ENCODE peak calls at places on chromosomes 7 and 10, in four cellular contexts. One of them, this sample, is unnamed. For H3K4me1, the result is how much of the 10 kb centered on the place peaks cover.

GRCh38 chr7:157544980-157545680 is 208.3 kb downstream of the DNAJB6 start:
- DNase-seq in H1: no peak
- DNase-seq in HepG2: no peak
- DNase-seq in GM12878: no peak
- DNase-seq in this sample: no peak

GRCh38 chr7:150945171-150945852 is 32.8 kb downstream of the KCNH2 start:
- DNase-seq in H1: no peak
- DNase-seq in HepG2: no peak
- DNase-seq in GM12878: no peak
- DNase-seq in this sample: no peak

GRCh38 chr10:43000021-43000411 is 76.9 kb upstream of the RET start:
- DNase-seq in H1: no peak
- DNase-seq in HepG2: no peak
- DNase-seq in GM12878: no peak
- DNase-seq in this sample: no peak

GRCh38 chr10:63673246-63673645 is 152.0 kb downstream of the REEP3 start:
- DNase-seq in H1: no peak
- DNase-seq in HepG2: no peak
- DNase-seq in GM12878: no peak
- DNase-seq in this sample: no peak

GRCh38 chr10:74500026-74500704 is 326.2 kb upstream of the KAT6B start:
- DNase-seq in H1: no peak
- DNase-seq in HepG2: no peak
- DNase-seq in GM12878: no peak
- DNase-seq in this sample: no peak

GRCh38 chr7:27196287-27196739 is 3.6 kb downstream of the HOXA13 start:
- DNase-seq in H1: no peak
- DNase-seq in HepG2: peak
- DNase-seq in GM12878: peak
- DNase-seq in this sample: peak

GRCh38 chr10:80454526-80455460 is 683 bp downstream of the TSPAN14 start:
- DNase-seq in H1: no peak
- DNase-seq in HepG2: no peak
- DNase-seq in GM12878: no peak
- DNase-seq in this sample: no peak

GRCh38 chr7:70678621-70679251 is 453.2 kb upstream of the GALNT17 start:
- DNase-seq in H1: no peak
- DNase-seq in HepG2: no peak
- DNase-seq in GM12878: no peak
- DNase-seq in this sample: no peak

GRCh38 chr7:82593780-82594179 is 150.2 kb upstream of the CACNA2D1 start:
- DNase-seq in H1: no peak
- DNase-seq in HepG2: no peak
- DNase-seq in GM12878: no peak
- DNase-seq in this sample: no peak

GRCh38 chr7:28408974-28409715 is 3.2 kb upstream of the CREB5 start:
- DNase-seq in H1: peak
- DNase-seq in HepG2: peak
- DNase-seq in GM12878: no peak
- DNase-seq in this sample: peak

GRCh38 chr7:28408105-28408973 is 4.0 kb upstream of the CREB5 start:
- DNase-seq in H1: no peak
- DNase-seq in HepG2: no peak
- DNase-seq in GM12878: no peak
- DNase-seq in this sample: no peak

GRCh38 chr7:28405662-28406061 is 6.7 kb upstream of the CREB5 start:
- DNase-seq in H1: no peak
- DNase-seq in HepG2: no peak
- DNase-seq in GM12878: no peak
- DNase-seq in this sample: no peak

GRCh38 chr7:28406192-28406591 is 6.1 kb upstream of the CREB5 start:
- DNase-seq in H1: no peak
- DNase-seq in HepG2: no peak
- DNase-seq in GM12878: no peak
- DNase-seq in this sample: no peak

GRCh38 chr7:28407643-28408042 is 4.7 kb upstream of the CREB5 start:
- DNase-seq in H1: no peak
- DNase-seq in HepG2: no peak
- DNase-seq in GM12878: no peak
- DNase-seq in this sample: no peak
- TF ChIP-seq SUZ12 in H1: no peak
- TF ChIP-seq SUZ12 in HepG2: no peak
- TF ChIP-seq SUZ12 in GM12878: no peak
- TF ChIP-seq SUZ12 in this sample: no peak

GRCh38 chr10:69490876-69491275 is 39.6 kb downstream of the TSPAN15 start:
- DNase-seq in H1: no peak
- DNase-seq in HepG2: no peak
- DNase-seq in GM12878: no peak
- DNase-seq in this sample: no peak

GRCh38 chr10:69492091-69492745 is 41.0 kb downstream of the TSPAN15 start:
- DNase-seq in H1: no peak
- DNase-seq in HepG2: no peak
- DNase-seq in GM12878: no peak
- DNase-seq in this sample: no peak

GRCh38 chr10:69494626-69495558 is 43.6 kb downstream of the TSPAN15 start:
- DNase-seq in H1: no peak
- DNase-seq in HepG2: no peak
- DNase-seq in GM12878: no peak
- DNase-seq in this sample: no peak

GRCh38 chr10:69491611-69492010 is 40.3 kb downstream of the TSPAN15 start:
- DNase-seq in H1: no peak
- DNase-seq in HepG2: no peak
- DNase-seq in GM12878: no peak
- DNase-seq in this sample: no peak

DNA sequence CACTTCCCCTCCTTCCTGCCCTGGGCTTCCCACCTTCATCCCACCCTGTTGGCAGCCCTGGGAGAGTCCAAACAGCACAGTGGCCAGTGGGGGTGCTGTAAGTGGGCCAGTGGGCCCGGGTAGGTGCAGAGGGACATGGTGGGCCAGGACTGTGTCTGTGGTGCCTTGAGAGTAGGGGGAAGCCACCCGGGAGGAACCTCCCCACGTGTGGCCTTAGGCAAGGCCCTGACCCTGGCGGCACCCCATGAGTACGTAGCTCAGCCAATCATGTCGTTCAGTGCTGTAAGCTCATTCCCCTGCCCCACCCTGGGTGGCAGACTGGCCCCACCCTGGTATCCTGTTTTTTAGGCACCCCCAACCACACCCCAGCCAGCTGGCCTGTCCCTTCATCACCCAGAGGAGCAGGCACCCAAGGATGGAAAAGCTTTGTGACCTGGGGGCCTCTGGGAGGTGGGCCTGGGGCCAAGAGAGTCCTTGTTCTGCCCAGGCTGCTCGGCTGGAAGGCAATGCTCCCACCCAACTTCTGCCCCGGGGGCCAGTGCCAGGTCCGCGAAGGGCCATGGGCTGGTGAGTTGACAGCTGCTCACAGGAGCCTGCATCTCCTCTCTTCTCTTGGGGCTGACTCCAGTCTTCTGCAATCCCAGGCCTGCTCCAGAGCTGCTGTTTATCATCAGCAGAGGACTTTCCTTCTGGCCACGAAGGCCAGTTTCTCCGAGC is 41.6 kb downstream of the TSPAN15 start:
- DNase-seq in H1: no peak
- DNase-seq in HepG2: no peak
- DNase-seq in GM12878: no peak
- DNase-seq in this sample: no peak
- H3K4me1 ChIP-seq in H1: under half
- H3K4me1 ChIP-seq in HepG2: under half
- H3K4me1 ChIP-seq in GM12878: under half
- H3K4me1 ChIP-seq in this sample: under half

GRCh38 chr7:53272081-53272480 is 236.6 kb downstream of the POM121L12 start:
- DNase-seq in H1: no peak
- DNase-seq in HepG2: no peak
- DNase-seq in GM12878: no peak
- DNase-seq in this sample: no peak
- TF ChIP-seq ZNF274 in H1: no peak
- TF ChIP-seq ZNF274 in HepG2: no peak
- TF ChIP-seq ZNF274 in GM12878: no peak
- TF ChIP-seq ZNF274 in this sample: no peak

DNA sequence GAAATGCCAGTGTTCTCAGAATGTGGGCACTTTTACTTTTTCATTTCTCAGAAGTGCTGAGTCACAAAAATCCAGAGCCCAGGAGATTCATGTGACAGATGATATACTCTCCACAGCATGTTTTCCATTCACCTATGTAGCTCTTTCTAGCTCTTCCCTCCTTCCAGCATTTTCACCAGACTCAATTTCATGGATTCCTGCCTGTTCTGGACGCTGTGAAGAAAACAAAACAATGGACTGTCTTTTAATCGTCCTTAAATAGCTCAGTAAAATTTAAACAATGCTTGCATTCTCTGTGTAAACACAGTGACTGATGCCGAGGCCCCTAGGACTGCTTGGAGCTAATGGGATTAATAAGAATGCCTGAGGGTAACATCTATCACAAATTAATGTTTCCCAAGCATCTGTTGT is 25.5 kb downstream of the ZNF713 start:
- DNase-seq in H1: no peak
- DNase-seq in HepG2: no peak
- DNase-seq in GM12878: no peak
- DNase-seq in this sample: no peak
- TF ChIP-seq SUZ12 in H1: no peak
- TF ChIP-seq SUZ12 in HepG2: no peak
- TF ChIP-seq SUZ12 in GM12878: no peak
- TF ChIP-seq SUZ12 in this sample: no peak

DNA sequence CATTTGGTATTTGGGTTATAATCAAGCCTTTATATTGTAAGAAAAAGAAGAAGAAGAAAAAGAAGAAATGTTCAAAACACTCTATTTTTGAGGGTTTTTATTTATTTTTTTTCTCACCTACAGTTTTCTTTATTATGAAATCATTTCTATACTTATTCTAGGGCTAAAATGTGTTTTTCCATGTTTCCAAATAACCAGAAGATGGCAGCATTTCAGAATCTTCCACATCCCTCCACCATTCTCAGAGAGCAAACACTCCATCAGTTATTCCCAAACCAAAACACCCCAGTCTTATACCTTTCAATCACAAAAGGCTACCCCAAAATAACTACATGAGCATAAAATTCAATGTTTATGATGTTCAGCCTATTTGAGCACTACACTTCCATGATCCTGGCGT is 38.7 kb upstream of the PPP1R17 start:
- DNase-seq in H1: no peak
- DNase-seq in HepG2: peak
- DNase-seq in GM12878: no peak
- DNase-seq in this sample: no peak
- H3K4me1 ChIP-seq in H1: under half
- H3K4me1 ChIP-seq in HepG2: under half
- H3K4me1 ChIP-seq in GM12878: under half
- H3K4me1 ChIP-seq in this sample: under half

DNA sequence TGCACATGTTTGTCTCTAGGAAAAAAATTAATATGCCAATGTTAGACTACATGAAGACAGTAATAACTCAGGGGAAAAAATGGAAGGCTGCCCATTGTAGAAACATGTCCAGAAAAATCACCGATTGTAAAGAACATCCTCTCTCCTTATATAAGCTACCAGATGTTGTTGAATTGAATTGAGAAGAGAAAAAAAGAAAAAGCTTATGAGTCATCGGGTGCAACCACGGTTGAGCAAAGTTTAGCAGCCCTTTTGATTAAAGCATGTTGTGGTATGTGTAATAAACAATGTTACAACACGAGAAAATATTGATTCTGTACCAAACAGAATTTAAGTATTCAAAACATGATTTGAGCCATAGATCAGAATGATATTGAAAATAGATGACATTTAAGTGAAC is 102.3 kb upstream of the ARHGAP21 start:
- DNase-seq in H1: no peak
- DNase-seq in HepG2: no peak
- DNase-seq in GM12878: no peak
- DNase-seq in this sample: no peak
- TF ChIP-seq ZNF274 in H1: no peak
- TF ChIP-seq ZNF274 in HepG2: no peak
- TF ChIP-seq ZNF274 in GM12878: no peak
- TF ChIP-seq ZNF274 in this sample: no peak

DNA sequence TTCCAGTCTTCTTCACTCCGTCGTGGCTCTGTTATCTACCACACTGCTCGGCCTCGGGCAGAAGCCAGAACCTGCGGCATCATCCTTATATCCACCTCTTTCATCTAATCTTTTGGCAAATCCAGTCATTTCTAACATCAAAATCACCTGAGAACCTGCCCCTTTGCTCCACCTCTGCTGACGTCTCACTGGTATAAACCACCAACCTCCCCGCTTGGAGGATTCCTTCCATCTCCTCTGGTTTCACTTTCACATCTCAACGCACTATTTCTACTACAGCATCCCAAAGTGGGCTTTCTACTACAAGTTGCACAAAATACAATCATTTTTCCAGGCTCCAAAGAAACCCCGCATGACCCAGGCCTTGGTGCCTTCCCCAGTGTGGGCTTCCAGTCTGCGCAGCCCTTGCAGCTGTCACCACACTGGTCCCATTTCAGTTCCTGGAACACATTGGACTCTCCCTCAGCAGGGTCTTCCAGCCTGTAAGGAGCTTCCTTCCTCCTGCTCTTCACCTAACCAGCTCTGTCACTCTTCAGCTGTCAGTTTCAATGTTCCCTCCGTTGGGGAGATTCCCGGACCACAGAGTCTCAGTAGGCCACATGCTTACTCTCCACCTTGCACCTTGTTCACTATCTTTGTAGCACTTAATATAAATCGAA is 85.0 kb downstream of the PRKCQ start:
- DNase-seq in H1: no peak
- DNase-seq in HepG2: no peak
- DNase-seq in GM12878: no peak
- DNase-seq in this sample: no peak
- TF ChIP-seq SUZ12 in H1: no peak
- TF ChIP-seq SUZ12 in HepG2: no peak
- TF ChIP-seq SUZ12 in GM12878: no peak
- TF ChIP-seq SUZ12 in this sample: no peak

GRCh38 chr7:112084506-112084905 is 121.7 kb downstream of the DOCK4 start:
- DNase-seq in H1: no peak
- DNase-seq in HepG2: no peak
- DNase-seq in GM12878: peak
- DNase-seq in this sample: no peak

GRCh38 chr7:112088484-112089016 is 117.6 kb downstream of the DOCK4 start:
- DNase-seq in H1: no peak
- DNase-seq in HepG2: peak
- DNase-seq in GM12878: no peak
- DNase-seq in this sample: no peak

GRCh38 chr7:112083776-112084175 is 122.4 kb downstream of the DOCK4 start:
- DNase-seq in H1: no peak
- DNase-seq in HepG2: no peak
- DNase-seq in GM12878: no peak
- DNase-seq in this sample: no peak

GRCh38 chr7:112089551-112089950 is 116.6 kb downstream of the DOCK4 start:
- DNase-seq in H1: no peak
- DNase-seq in HepG2: no peak
- DNase-seq in GM12878: no peak
- DNase-seq in this sample: no peak

GRCh38 chr7:112086496-112087254 is 119.5 kb downstream of the DOCK4 start:
- DNase-seq in H1: no peak
- DNase-seq in HepG2: peak
- DNase-seq in GM12878: no peak
- DNase-seq in this sample: no peak
- H3K4me1 ChIP-seq in H1: under half
- H3K4me1 ChIP-seq in HepG2: half or more
- H3K4me1 ChIP-seq in GM12878: under half
- H3K4me1 ChIP-seq in this sample: under half